ENCODE peak calls at places on chromosomes 1 and 21, in five cellular contexts. One of them, this sample, is unnamed.

GRCh38 chr1:39701092-39701460 is 9.8 kb upstream of the HPCAL4 start:
- DNase-seq in HFFc6: no peak
- DNase-seq in fibroblast of the aortic adventitia: peak; percentile 82
- DNase-seq in sigmoid colon: no peak
- DNase-seq in endothelial cell: no peak
- DNase-seq in this sample: no peak

GRCh38 chr1:202310071-202310725 is 31.5 kb downstream of the UBE2T start:
- DNase-seq in HFFc6: no peak
- DNase-seq in fibroblast of the aortic adventitia: no peak
- DNase-seq in sigmoid colon: no peak
- DNase-seq in endothelial cell: no peak
- DNase-seq in this sample: no peak

GRCh38 chr21:24895885-24896734 is 711.2 kb downstream of the MRPL39 start:
- DNase-seq in HFFc6: peak; percentile 32
- DNase-seq in fibroblast of the aortic adventitia: peak; percentile 10
- DNase-seq in sigmoid colon: no peak
- DNase-seq in endothelial cell: peak; percentile 15
- DNase-seq in this sample: no peak

GRCh38 chr1:162314226-162314625 is 62.4 kb downstream of the SPATA46 start:
- DNase-seq in HFFc6: no peak
- DNase-seq in fibroblast of the aortic adventitia: no peak
- DNase-seq in sigmoid colon: no peak
- DNase-seq in endothelial cell: no peak
- DNase-seq in this sample: no peak

GRCh38 chr1:42822833-42823392 is 5.7 kb upstream of the SVBP start:
- DNase-seq in HFFc6: peak; percentile 62
- DNase-seq in fibroblast of the aortic adventitia: peak; percentile 58
- DNase-seq in sigmoid colon: no peak
- DNase-seq in endothelial cell: no peak
- DNase-seq in this sample: no peak

GRCh38 chr1:198788561-198789064 is 149.8 kb downstream of the PTPRC start:
- DNase-seq in HFFc6: no peak
- DNase-seq in fibroblast of the aortic adventitia: no peak
- DNase-seq in sigmoid colon: no peak
- DNase-seq in endothelial cell: peak; percentile 57
- DNase-seq in this sample: no peak

GRCh38 chr1:54002544-54003248 is 15.3 kb downstream of the LDLRAD1 start:
- DNase-seq in HFFc6: no peak
- DNase-seq in fibroblast of the aortic adventitia: no peak
- DNase-seq in sigmoid colon: no peak
- DNase-seq in endothelial cell: no peak
- DNase-seq in this sample: no peak

GRCh38 chr1:75796376-75797272 is at the start of gene MSH4:
- DNase-seq in HFFc6: no peak
- DNase-seq in fibroblast of the aortic adventitia: no peak
- DNase-seq in sigmoid colon: no peak
- DNase-seq in endothelial cell: no peak
- DNase-seq in this sample: no peak

GRCh38 chr1:2986549-2987305 is 34.5 kb upstream of the ACTRT2 start:
- DNase-seq in HFFc6: no peak
- DNase-seq in fibroblast of the aortic adventitia: no peak
- DNase-seq in sigmoid colon: peak; percentile 36
- DNase-seq in endothelial cell: no peak
- DNase-seq in this sample: no peak

GRCh38 chr1:5451671-5452070 is 540.6 kb downstream of the NPHP4 start:
- DNase-seq in HFFc6: no peak
- DNase-seq in fibroblast of the aortic adventitia: no peak
- DNase-seq in sigmoid colon: no peak
- DNase-seq in endothelial cell: no peak
- DNase-seq in this sample: no peak

GRCh38 chr1:5447479-5448070 is 544.6 kb downstream of the NPHP4 start:
- DNase-seq in HFFc6: no peak
- DNase-seq in fibroblast of the aortic adventitia: no peak
- DNase-seq in sigmoid colon: no peak
- DNase-seq in endothelial cell: no peak
- DNase-seq in this sample: no peak

GRCh38 chr1:5444365-5444890 is 547.8 kb downstream of the NPHP4 start:
- DNase-seq in HFFc6: no peak
- DNase-seq in fibroblast of the aortic adventitia: no peak
- DNase-seq in sigmoid colon: no peak
- DNase-seq in endothelial cell: no peak
- DNase-seq in this sample: no peak

GRCh38 chr1:5448486-5448885 is 543.7 kb downstream of the NPHP4 start:
- DNase-seq in HFFc6: no peak
- DNase-seq in fibroblast of the aortic adventitia: no peak
- DNase-seq in sigmoid colon: no peak
- DNase-seq in endothelial cell: peak; percentile 56
- DNase-seq in this sample: no peak
- TF ChIP-seq CTCF in HFFc6: no peak
- TF ChIP-seq CTCF in fibroblast of the aortic adventitia: no peak
- TF ChIP-seq CTCF in sigmoid colon: no peak
- TF ChIP-seq CTCF in endothelial cell: peak; percentile 43
- TF ChIP-seq CTCF in this sample: no peak

DNA sequence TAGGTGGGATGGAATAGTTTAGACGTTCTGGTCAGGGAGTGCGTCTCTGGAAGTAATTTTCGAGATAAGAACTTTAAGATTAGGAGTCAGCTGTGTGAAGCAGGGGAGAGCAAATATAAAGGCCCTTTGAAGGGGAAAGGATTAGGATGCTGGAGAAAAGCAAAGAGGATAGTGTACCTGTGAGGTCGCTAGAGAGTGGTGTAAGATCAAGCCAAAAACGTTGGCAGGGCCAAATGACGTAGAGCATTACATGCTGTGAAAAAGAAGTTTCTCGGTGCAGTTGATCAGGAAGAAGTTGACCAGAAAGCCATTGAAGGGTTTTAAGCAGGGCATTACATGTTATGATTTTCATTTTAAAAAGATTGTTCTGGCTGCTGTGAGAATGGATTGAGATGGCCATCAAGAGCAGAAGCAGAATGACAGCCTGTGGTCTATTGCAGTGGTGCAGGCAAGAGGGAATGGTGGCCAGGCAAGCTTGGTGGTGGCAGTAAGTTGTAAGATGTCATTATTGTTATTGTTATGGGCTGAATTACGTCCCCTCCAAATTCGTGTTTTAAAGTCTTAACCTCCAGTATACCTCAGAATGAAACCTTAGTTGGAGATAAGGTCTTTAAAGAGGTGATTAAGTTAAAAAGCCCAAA is 113.6 kb upstream of the KIF26B start:
- DNase-seq in HFFc6: no peak
- DNase-seq in fibroblast of the aortic adventitia: no peak
- DNase-seq in sigmoid colon: no peak
- DNase-seq in endothelial cell: no peak
- DNase-seq in this sample: no peak
- TF ChIP-seq CTCF in HFFc6: no peak
- TF ChIP-seq CTCF in fibroblast of the aortic adventitia: no peak
- TF ChIP-seq CTCF in sigmoid colon: no peak
- TF ChIP-seq CTCF in endothelial cell: no peak
- TF ChIP-seq CTCF in this sample: no peak

GRCh38 chr1:235054961-235055360 is 73.7 kb downstream of the TOMM20 start:
- DNase-seq in HFFc6: no peak
- DNase-seq in fibroblast of the aortic adventitia: no peak
- DNase-seq in sigmoid colon: no peak
- DNase-seq in endothelial cell: no peak
- DNase-seq in this sample: no peak

GRCh38 chr1:235057385-235058306 is 71.0 kb downstream of the TOMM20 start:
- DNase-seq in HFFc6: no peak
- DNase-seq in fibroblast of the aortic adventitia: no peak
- DNase-seq in sigmoid colon: no peak
- DNase-seq in endothelial cell: no peak
- DNase-seq in this sample: no peak

GRCh38 chr1:235059221-235059620 is 69.4 kb downstream of the TOMM20 start:
- DNase-seq in HFFc6: no peak
- DNase-seq in fibroblast of the aortic adventitia: no peak
- DNase-seq in sigmoid colon: no peak
- DNase-seq in endothelial cell: no peak
- DNase-seq in this sample: no peak

GRCh38 chr1:235058695-235059094 is 69.9 kb downstream of the TOMM20 start:
- DNase-seq in HFFc6: no peak
- DNase-seq in fibroblast of the aortic adventitia: no peak
- DNase-seq in sigmoid colon: no peak
- DNase-seq in endothelial cell: no peak
- DNase-seq in this sample: no peak

GRCh38 chr1:235056937-235057336 is 71.7 kb downstream of the TOMM20 start:
- DNase-seq in HFFc6: no peak
- DNase-seq in fibroblast of the aortic adventitia: no peak
- DNase-seq in sigmoid colon: no peak
- DNase-seq in endothelial cell: no peak
- DNase-seq in this sample: peak; percentile 87
- TF ChIP-seq CTCF in HFFc6: peak; percentile 42
- TF ChIP-seq CTCF in fibroblast of the aortic adventitia: no peak
- TF ChIP-seq CTCF in sigmoid colon: no peak
- TF ChIP-seq CTCF in endothelial cell: no peak
- TF ChIP-seq CTCF in this sample: peak; percentile 57

GRCh38 chr1:192732787-192733186 is 76.1 kb upstream of the RGS2 start:
- DNase-seq in HFFc6: no peak
- DNase-seq in fibroblast of the aortic adventitia: no peak
- DNase-seq in sigmoid colon: no peak
- DNase-seq in endothelial cell: no peak
- DNase-seq in this sample: no peak
- TF ChIP-seq CTCF in HFFc6: peak; percentile 54
- TF ChIP-seq CTCF in fibroblast of the aortic adventitia: no peak
- TF ChIP-seq CTCF in sigmoid colon: no peak
- TF ChIP-seq CTCF in endothelial cell: peak; percentile 42
- TF ChIP-seq CTCF in this sample: no peak

GRCh38 chr1:205441318-205441633 is 14.6 kb downstream of the BLACAT1 start:
- DNase-seq in HFFc6: no peak
- DNase-seq in fibroblast of the aortic adventitia: no peak
- DNase-seq in sigmoid colon: no peak
- DNase-seq in endothelial cell: no peak
- DNase-seq in this sample: no peak
- TF ChIP-seq CTCF in HFFc6: no peak
- TF ChIP-seq CTCF in fibroblast of the aortic adventitia: no peak
- TF ChIP-seq CTCF in sigmoid colon: no peak
- TF ChIP-seq CTCF in endothelial cell: no peak
- TF ChIP-seq CTCF in this sample: no peak

GRCh38 chr1:92831762-92832536 is at the start of gene RPL5:
- DNase-seq in HFFc6: peak; percentile 95
- DNase-seq in fibroblast of the aortic adventitia: peak; percentile 98
- DNase-seq in sigmoid colon: peak; percentile 98
- DNase-seq in endothelial cell: peak; percentile 98
- DNase-seq in this sample: peak; percentile 97
- TF ChIP-seq CTCF in HFFc6: peak; percentile 96
- TF ChIP-seq CTCF in fibroblast of the aortic adventitia: peak; percentile 98
- TF ChIP-seq CTCF in sigmoid colon: peak; percentile 85
- TF ChIP-seq CTCF in endothelial cell: peak; percentile 96
- TF ChIP-seq CTCF in this sample: peak; percentile 93